ENCODE peak calls at places on chromosomes 11 and 22, in six cellular contexts. H, U, M, X, R and W are unnamed samples.
A peak's percentile ranks its signal among the peaks of the same experiment; 100 is the strongest.

GRCh38 chr11:116893906-116894305 is 56.5 kb upstream of the APOA1 start:
- DNase-seq in X (no peak), H (no peak), U (no peak), M (no peak), R (no peak), W (no peak)

GRCh38 chr11:110921742-110922200 is 209.5 kb upstream of the ARHGAP20 start:
- DNase-seq in R (peak; percentile 32), U (no peak), X (no peak), M (no peak), H (peak; percentile 56), W (no peak)

GRCh38 chr11:108871152-108871551 is 206.3 kb downstream of the DDX10 start:
- DNase-seq in X (peak; percentile 75), M (peak; percentile 50), H (peak; percentile 74), U (no peak), R (peak; percentile 74), W (peak; percentile 65)

GRCh38 chr22:45970709-45971388 is 6.1 kb downstream of the WNT7B start:
- DNase-seq in R (peak; percentile 66), X (no peak), M (no peak), U (no peak), H (no peak), W (no peak)

GRCh38 chr11:105181521-105181920 is 42.0 kb upstream of the CARD18 start:
- DNase-seq in R (no peak), U (no peak), H (peak; percentile 64), X (peak; percentile 81), M (no peak), W (no peak)

GRCh38 chr22:25650834-25651233 is 86.4 kb downstream of the GRK3 start:
- DNase-seq in X (no peak), H (no peak), U (no peak), R (no peak), M (no peak), W (no peak)

GRCh38 chr11:66263785-66264184 is 4.7 kb upstream of the RAB1B start:
- DNase-seq in U (no peak), H (no peak), M (no peak), X (no peak), R (no peak), W (no peak)

GRCh38 chr11:28547395-28547794 is 439.2 kb downstream of the METTL15 start:
- DNase-seq in R (no peak), M (no peak), X (no peak), H (no peak), U (no peak), W (no peak)

GRCh38 chr11:122656631-122657101 is 1.1 kb downstream of the UBASH3B start:
- DNase-seq in X (peak; percentile 24), U (no peak), M (peak; percentile 35), H (no peak), R (peak; percentile 63), W (peak; percentile 59)

GRCh38 chr11:69443138-69443967 is 38.1 kb upstream of the LINC01488 start:
- DNase-seq in M (peak; percentile 78), R (peak; percentile 94), X (peak; percentile 82), U (peak; percentile 99), H (peak; percentile 92), W (peak; percentile 91)

GRCh38 chr11:125176866-125177265 is 12.3 kb downstream of the PKNOX2 start:
- DNase-seq in M (no peak), U (no peak), R (no peak), X (no peak), H (no peak), W (peak; percentile 6)

GRCh38 chr22:30290679-30291333 is 1.5 kb upstream of the CASTOR1 start:
- DNase-seq in R (peak; percentile 41), H (peak; percentile 51), U (no peak), X (peak; percentile 73), M (peak; percentile 52), W (no peak)

GRCh38 chr11:78424334-78425270 is 7.0 kb upstream of the GAB2 start:
- DNase-seq in X (no peak), U (no peak), M (no peak), H (peak; percentile 95), R (peak; percentile 21), W (no peak)

GRCh38 chr11:12556788-12557384 is 117.3 kb upstream of the TEAD1 start:
- DNase-seq in R (peak; percentile 86), X (peak; percentile 65), M (no peak), U (no peak), H (peak; percentile 95), W (no peak)

GRCh38 chr11:112213753-112214152 is 12.5 kb upstream of the PTS start:
- DNase-seq in R (no peak), X (peak; percentile 63), M (no peak), H (peak; percentile 80), U (no peak), W (no peak)

GRCh38 chr11:100831929-100832480 is 144.9 kb downstream of the ARHGAP42 start:
- DNase-seq in M (no peak), U (no peak), H (peak; percentile 60), X (peak; percentile 11), R (no peak), W (no peak)

GRCh38 chr11:36150986-36151385 is 138.2 kb downstream of the COMMD9 start:
- DNase-seq in U (no peak), M (no peak), R (no peak), X (no peak), H (no peak), W (no peak)

GRCh38 chr11:131121934-131122333 is 205.7 kb upstream of the SNX19 start:
- DNase-seq in R (peak; percentile 16), X (no peak), M (no peak), H (no peak), U (no peak), W (no peak)

GRCh38 chr22:21937041-21937820 is 15.4 kb downstream of the PPM1F start:
- DNase-seq in M (no peak), H (no peak), X (peak; percentile 79), U (no peak), R (no peak), W (no peak)

GRCh38 chr11:70580036-70580805 is 181.9 kb downstream of the CTTN start:
- DNase-seq in H (no peak), U (no peak), X (no peak), M (peak; percentile 56), R (no peak), W (no peak)

GRCh38 chr11:129720156-129720555 is 95.5 kb upstream of the TMEM45B start:
- DNase-seq in U (no peak), X (no peak), M (no peak), R (no peak), H (no peak), W (no peak)

GRCh38 chr22:27372969-27373670 is 428.4 kb downstream of the MN1 start:
- DNase-seq in R (peak; percentile 94), M (peak; percentile 85), H (no peak), X (peak; percentile 78), U (no peak), W (no peak)
- TF ChIP-seq CTCF in R (no peak), M (no peak), H (no peak), X (peak; percentile 31), U (no peak), W (no peak)

GRCh38 chr11:75245356-75246005 is 4.9 kb downstream of the TPBGL start:
- DNase-seq in M (no peak), X (no peak), H (no peak), R (peak; percentile 72), U (peak; percentile 38), W (no peak)
- TF ChIP-seq CTCF in M (no peak), X (no peak), H (no peak), R (peak; percentile 67), U (peak; percentile 46), W (no peak)

GRCh38 chr11:3138178-3139085 is 26.7 kb downstream of the OSBPL5 start:
- DNase-seq in M (no peak), R (no peak), X (no peak), U (peak; percentile 25), H (no peak), W (no peak)
- TF ChIP-seq CTCF in M (no peak), R (peak; percentile 67), X (no peak), U (peak; percentile 24), H (no peak), W (no peak)

DNA sequence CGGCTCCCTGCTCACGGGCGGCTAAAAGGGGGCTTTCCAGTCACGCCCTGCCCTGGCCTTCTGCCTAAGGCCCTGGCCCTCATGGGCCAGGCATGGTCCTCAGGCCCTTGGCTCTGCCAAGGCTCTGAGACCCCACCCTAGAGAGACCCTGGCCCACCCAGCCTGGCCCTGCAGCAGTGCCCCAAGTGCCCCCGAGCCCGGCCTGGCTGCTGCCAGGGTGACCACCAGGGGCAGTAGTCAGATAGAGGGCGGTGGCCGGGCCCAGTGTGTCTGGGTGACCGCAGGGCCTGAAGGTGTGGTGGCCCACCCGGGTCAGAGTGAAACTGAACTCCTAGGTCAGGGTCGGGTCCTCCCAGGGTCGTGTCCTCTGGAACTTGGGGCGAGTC is 29.4 kb upstream of the CCDC188 start:
- DNase-seq in M (peak; percentile 42), X (no peak), H (no peak), R (peak; percentile 39), U (no peak), W (no peak)
- TF ChIP-seq CTCF in M (peak; percentile 63), X (no peak), H (peak; percentile 29), R (peak; percentile 43), U (peak; percentile 62), W (no peak)

DNA sequence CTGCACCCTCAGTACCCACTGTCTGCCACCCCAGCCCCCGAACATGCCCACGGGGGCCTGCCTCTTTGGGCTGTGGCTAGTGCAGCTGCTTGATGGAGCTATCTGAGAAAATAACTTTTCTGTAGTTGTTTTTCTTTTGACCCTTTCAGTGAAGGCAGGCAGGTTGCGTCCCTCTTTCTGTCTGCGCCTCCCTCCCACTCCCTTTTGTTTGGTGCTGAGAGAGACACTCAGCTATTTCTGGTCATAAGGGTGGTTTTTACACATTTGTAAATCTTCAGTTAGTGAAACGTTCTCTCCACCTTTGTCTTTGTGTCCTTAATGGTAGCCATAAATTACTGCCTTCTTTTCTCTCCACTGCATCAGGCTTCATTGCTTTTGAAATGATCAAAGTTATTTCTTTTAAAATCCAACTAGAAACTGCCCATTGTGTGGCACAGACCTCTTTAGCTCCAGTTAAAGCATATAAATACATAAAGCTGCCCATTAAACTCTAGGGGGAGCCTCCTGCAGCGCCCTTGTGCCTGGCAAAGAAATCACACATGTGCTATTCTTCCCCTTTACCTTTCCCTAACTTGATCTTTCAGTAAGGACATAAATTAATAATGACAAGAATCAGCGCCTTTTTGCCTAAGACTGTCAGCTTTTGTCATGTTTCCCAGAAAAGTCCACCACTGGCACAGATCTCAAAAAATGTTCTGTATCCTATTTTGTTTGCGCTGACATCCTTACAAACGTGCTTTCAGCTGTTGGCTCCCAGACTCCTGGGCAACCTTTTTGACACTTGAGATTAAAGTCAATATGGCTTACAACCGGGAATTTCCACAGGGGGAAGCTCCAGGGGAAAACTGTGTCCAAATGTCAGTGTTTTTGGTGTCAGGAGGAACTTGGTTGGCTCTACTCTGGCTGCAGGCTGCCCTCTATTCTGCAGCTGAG is 1.7 kb upstream of the SCUBE2 start:
- DNase-seq in M (no peak), X (no peak), R (no peak), H (no peak), U (no peak), W (no peak)
- TF ChIP-seq CTCF in M (no peak), X (peak; percentile 12), R (peak; percentile 35), H (peak; percentile 25), U (no peak), W (no peak)

GRCh38 chr22:19543970-19544708 is 19.9 kb upstream of the CLDN5 start:
- DNase-seq in U (peak; percentile 17), X (no peak), M (no peak), H (no peak), R (no peak), W (no peak)
- TF ChIP-seq CTCF in U (no peak), X (no peak), M (no peak), H (no peak), R (no peak), W (no peak)